ENCODE peak calls at places on chromosomes 3 and 15, in six cellular contexts. T is kidney; M is EL; F is NCI-H460; A is tibial artery; J is activated CD4-positive, alpha-beta T cell treated with anti-CD3 and anti-CD28 coated beads for 24 hours. L is an unnamed sample.

GRCh38 chr3:8817486-8817885 is 48.1 kb upstream of the OXTR start:
- DNase-seq in T (no peak), M (no peak), F (no peak), A (no peak), J (no peak), L (no peak)

GRCh38 chr3:45673273-45673672 is 15.9 kb upstream of the SACM1L start:
- DNase-seq in T (no peak), M (no peak), F (no peak), A (no peak), J (no peak), L (no peak)

GRCh38 chr15:84601555-84601838 is 688 bp downstream of the ZSCAN2 start:
- DNase-seq in T (no peak), M (no peak), F (no peak), A (no peak), J (no peak), L (no peak)

GRCh38 chr3:98986073-98986472 is 84.6 kb upstream of the DCBLD2 start:
- DNase-seq in T (no peak), M (peak; percentile 98), F (no peak), A (no peak), J (no peak), L (peak; percentile 93)

GRCh38 chr15:91168457-91168856 is 68.4 kb downstream of the SV2B start:
- DNase-seq in T (no peak), M (no peak), F (no peak), A (no peak), J (no peak), L (no peak)

GRCh38 chr15:64753419-64754185 is 21.8 kb downstream of the RBPMS2 start:
- DNase-seq in T (peak; percentile 23), M (no peak), F (no peak), A (no peak), J (no peak), L (no peak)

GRCh38 chr15:30985081-30985531 is 6.3 kb downstream of the MTMR10 start:
- DNase-seq in T (no peak), M (peak; percentile 56), F (no peak), A (no peak), J (no peak), L (no peak)

GRCh38 chr15:39828374-39828931 is 45.8 kb upstream of the FSIP1 start:
- DNase-seq in T (no peak), M (peak; percentile 55), F (no peak), A (no peak), J (no peak), L (no peak)

GRCh38 chr3:194312743-194313281 is 38.3 kb downstream of the CPN2 start:
- DNase-seq in T (peak; percentile 76), M (peak; percentile 26), F (no peak), A (peak; percentile 84), J (no peak), L (peak; percentile 87)

L was measured in A172.